ENCODE peak calls at places on chromosomes 7 and 10, in seven cellular contexts. O, F, Z, T, I, D and B are unnamed samples.

GRCh38 chr10:27745719-27746363 is at the start of gene MKX:
- DNase-seq in O (no peak), F (no peak), Z (peak; percentile 81), T (no peak), I (no peak), D (no peak), B (peak; percentile 28)

GRCh38 chr10:63542835-63543575 is 21.8 kb downstream of the REEP3 start:
- DNase-seq in O (no peak), F (no peak), Z (peak; percentile 57), T (no peak), I (no peak), D (no peak), B (no peak)

GRCh38 chr10:112819231-112819630 is 130.8 kb upstream of the TCF7L2 start:
- DNase-seq in O (no peak), F (no peak), Z (no peak), T (no peak), I (no peak), D (no peak), B (no peak)

GRCh38 chr10:68406815-68407585 is at the start of gene RUFY2:
- DNase-seq in O (peak; percentile 44), F (no peak), Z (peak; percentile 82), T (peak; percentile 74), I (peak; percentile 86), D (peak; percentile 68), B (peak; percentile 54)

GRCh38 chr7:26171601-26172000 is 19.6 kb downstream of the NFE2L3 start:
- DNase-seq in O (no peak), F (no peak), Z (no peak), T (no peak), I (no peak), D (no peak), B (no peak)

GRCh38 chr10:5445006-5445405 is 32.6 kb downstream of the NET1 start:
- DNase-seq in O (no peak), F (no peak), Z (no peak), T (no peak), I (no peak), D (no peak), B (no peak)

GRCh38 chr7:23093546-23093945 is 12.0 kb upstream of the KLHL7 start:
- DNase-seq in O (no peak), F (peak; percentile 41), Z (peak; percentile 88), T (no peak), I (no peak), D (no peak), B (no peak)

GRCh38 chr7:103540338-103540737 is 94.3 kb upstream of the SLC26A5 start:
- DNase-seq in O (no peak), F (no peak), Z (no peak), T (no peak), I (no peak), D (no peak), B (no peak)

GRCh38 chr7:78221961-78222751 is 423.6 kb downstream of the PHTF2 start:
- DNase-seq in O (no peak), F (no peak), Z (peak; percentile 59), T (no peak), I (no peak), D (no peak), B (no peak)

GRCh38 chr10:88792656-88793055 is 9.9 kb upstream of the LIPM start:
- DNase-seq in O (no peak), F (no peak), Z (peak; percentile 60), T (no peak), I (no peak), D (no peak), B (no peak)

GRCh38 chr7:7164590-7164989 is 17.8 kb upstream of the C1GALT1 start:
- DNase-seq in O (no peak), F (no peak), Z (no peak), T (no peak), I (no peak), D (no peak), B (no peak)

GRCh38 chr7:144407266-144407931 is 3.9 kb upstream of the NOBOX start:
- DNase-seq in O (peak; percentile 30), F (peak; percentile 53), Z (peak; percentile 7), T (no peak), I (no peak), D (peak; percentile 33), B (peak; percentile 67)

GRCh38 chr7:92717982-92718716 is 118.2 kb downstream of the CDK6 start:
- DNase-seq in O (no peak), F (no peak), Z (peak; percentile 57), T (peak; percentile 17), I (peak; percentile 55), D (peak; percentile 45), B (peak; percentile 74)

GRCh38 chr7:131139462-131139861 is 188.2 kb upstream of the MKLN1 start:
- DNase-seq in O (no peak), F (no peak), Z (no peak), T (no peak), I (no peak), D (no peak), B (no peak)

GRCh38 chr10:63713191-63714144 is 192.3 kb downstream of the REEP3 start:
- DNase-seq in O (peak; percentile 73), F (no peak), Z (no peak), T (no peak), I (no peak), D (peak; percentile 85), B (no peak)

GRCh38 chr10:132551093-132551807 is 13.7 kb downstream of the INPP5A start:
- DNase-seq in O (no peak), F (no peak), Z (no peak), T (no peak), I (peak; percentile 50), D (no peak), B (no peak)

GRCh38 chr10:77784856-77785255 is 141.7 kb downstream of the DLG5 start:
- DNase-seq in O (no peak), F (no peak), Z (peak; percentile 80), T (no peak), I (no peak), D (no peak), B (no peak)

GRCh38 chr7:96167424-96167823 is 154.5 kb downstream of the SLC25A13 start:
- DNase-seq in O (peak; percentile 93), F (no peak), Z (no peak), T (no peak), I (peak; percentile 41), D (peak; percentile 18), B (no peak)

GRCh38 chr7:36190447-36191291 is 37.6 kb downstream of the EEPD1 start:
- DNase-seq in O (no peak), F (no peak), Z (no peak), T (no peak), I (peak; percentile 45), D (no peak), B (no peak)

GRCh38 chr10:121844537-121844936 is 83.3 kb downstream of the ATE1 start:
- DNase-seq in O (no peak), F (no peak), Z (no peak), T (no peak), I (no peak), D (no peak), B (no peak)

GRCh38 chr10:67772894-67773511 is 65.0 kb downstream of the DNAJC12 start:
- DNase-seq in O (no peak), F (no peak), Z (peak; percentile 35), T (no peak), I (peak; percentile 57), D (no peak), B (no peak)

GRCh38 chr10:49312291-49312869 is 13.4 kb downstream of the C10orf71 start:
- DNase-seq in O (no peak), F (no peak), Z (no peak), T (no peak), I (no peak), D (no peak), B (no peak)

GRCh38 chr10:34776090-34776690 is 38.9 kb downstream of the PARD3 start:
- DNase-seq in O (no peak), F (no peak), Z (no peak), T (no peak), I (no peak), D (no peak), B (no peak)

GRCh38 chr7:127930341-127931328 is 100.6 kb downstream of the LRRC4 start:
- DNase-seq in O (no peak), F (no peak), Z (no peak), T (no peak), I (peak; percentile 48), D (no peak), B (no peak)

GRCh38 chr7:511476-512145 is 8.0 kb downstream of the PDGFA start:
- DNase-seq in O (no peak), F (peak; percentile 60), Z (no peak), T (no peak), I (no peak), D (no peak), B (peak; percentile 79)

GRCh38 chr7:128882134-128882533 is 19.5 kb downstream of the ATP6V1F start:
- DNase-seq in O (no peak), F (no peak), Z (no peak), T (no peak), I (no peak), D (no peak), B (no peak)

GRCh38 chr7:122217125-122217524 is 73.1 kb upstream of the AASS start:
- DNase-seq in O (no peak), F (no peak), Z (no peak), T (no peak), I (no peak), D (no peak), B (no peak)

GRCh38 chr10:92377962-92378361 is 87.0 kb downstream of the MARCHF5 start:
- DNase-seq in O (no peak), F (no peak), Z (no peak), T (no peak), I (no peak), D (no peak), B (no peak)